ENCODE peak calls at places on chromosomes 3 and 15, in six cellular contexts. P is NCI-H460; L is NCI-H748 treated with DMSO at 0.1 percent for 48 hours; J is Caki2; U is stimulated activated CD8-positive, alpha-beta memory T cell treated with anti-CD3 and anti-CD28 coated beads, Interleukin-2, amount 100 ng/mL, for 1 hour; Z is RWPE1. F is an unnamed sample.

GRCh38 chr15:45943255-45943654 is 308.4 kb downstream of the SQOR start:
- DNase-seq in L (no peak), Z (no peak), J (peak), P (no peak), U (no peak), F (no peak)

GRCh38 chr3:102036015-102036414 is 186.7 kb downstream of the NFKBIZ start:
- DNase-seq in J (no peak), L (no peak), Z (no peak), P (no peak), U (no peak), F (no peak)

GRCh38 chr3:102133376-102133775 is 284.1 kb downstream of the NFKBIZ start:
- DNase-seq in J (no peak), Z (no peak), L (no peak), U (no peak), P (no peak), F (no peak)

GRCh38 chr3:58209933-58210332 is 839 bp downstream of the DNASE1L3 start:
- DNase-seq in L (no peak), J (no peak), P (no peak), Z (no peak), U (no peak), F (no peak)

GRCh38 chr15:50302581-50302980 is 37.1 kb upstream of the HDC start:
- DNase-seq in J (no peak), L (no peak), U (no peak), Z (no peak), P (no peak), F (no peak)

GRCh38 chr3:29385056-29385455 is 104.2 kb downstream of the RBMS3 start:
- DNase-seq in L (no peak), Z (no peak), P (no peak), U (no peak), J (no peak), F (peak)

GRCh38 chr3:127546970-127547733 is 43.4 kb downstream of the TPRA1 start:
- DNase-seq in U (no peak), Z (no peak), P (no peak), J (no peak), L (no peak), F (peak)

GRCh38 chr3:86249833-86250232 is 741.1 kb downstream of the VGLL3 start:
- DNase-seq in P (no peak), L (no peak), U (no peak), Z (no peak), J (no peak), F (no peak)

GRCh38 chr15:94265009-94265408 is 33.6 kb downstream of the MCTP2 start:
- DNase-seq in P (no peak), Z (peak), U (no peak), L (no peak), J (no peak), F (no peak)

GRCh38 chr3:57752307-57752706 is 3.8 kb upstream of the SLMAP start:
- DNase-seq in J (peak), P (no peak), Z (peak), L (no peak), U (no peak), F (peak)

GRCh38 chr3:126961791-126962461 is 21.0 kb upstream of the PLXNA1 start:
- DNase-seq in Z (no peak), U (no peak), L (no peak), J (no peak), P (no peak), F (peak)

GRCh38 chr15:55552926-55553325 is 35.2 kb downstream of the PYGO1 start:
- DNase-seq in U (no peak), L (no peak), P (no peak), Z (no peak), J (no peak), F (peak)

GRCh38 chr15:92158426-92158825 is 235.3 kb upstream of the ST8SIA2 start:
- DNase-seq in U (no peak), P (no peak), J (peak), L (no peak), Z (peak), F (no peak)

GRCh38 chr15:87145686-87146085 is 1066.0 kb downstream of the AGBL1 start:
- DNase-seq in L (no peak), U (no peak), J (no peak), P (no peak), Z (no peak), F (no peak)

GRCh38 chr3:146160964-146161724 is at the start of gene PLOD2:
- DNase-seq in J (peak), P (peak), Z (peak), L (peak), U (no peak), F (peak)

GRCh38 chr3:53819163-53819868 is 26.9 kb downstream of the CHDH start:
- DNase-seq in U (no peak), J (no peak), Z (no peak), P (no peak), L (no peak), F (no peak)

GRCh38 chr3:185959609-185960517 is 22.0 kb upstream of the TRA2B start:
- DNase-seq in J (peak), P (peak), Z (peak), L (no peak), U (no peak), F (peak)

GRCh38 chr3:14810070-14810732 is 8.6 kb upstream of the FGD5 start:
- DNase-seq in J (no peak), U (no peak), P (no peak), L (no peak), Z (no peak), F (no peak)

GRCh38 chr3:79019137-79019923 is 748.5 kb downstream of the ROBO1 start:
- DNase-seq in L (peak), U (no peak), J (peak), P (peak), Z (peak), F (peak)

GRCh38 chr3:104133004-104133403 is 1233.7 kb upstream of the ALCAM start:
- DNase-seq in U (no peak), Z (no peak), L (no peak), P (no peak), J (no peak), F (no peak)

GRCh38 chr15:82900511-82900910 is 52.0 kb downstream of the HOMER2 start:
- DNase-seq in J (no peak), L (no peak), P (no peak), U (no peak), Z (no peak), F (peak)

GRCh38 chr15:41332788-41333527 is at the start of gene NUSAP1:
- DNase-seq in Z (no peak), L (no peak), P (no peak), U (no peak), J (no peak), F (no peak)

GRCh38 chr3:150146891-150147761 is 176.4 kb upstream of the PFN2 start:
- DNase-seq in P (no peak), Z (peak), L (no peak), U (no peak), J (no peak), F (peak)

GRCh38 chr15:89665449-89666146 is 10.3 kb upstream of the KIF7 start:
- DNase-seq in P (peak), U (no peak), J (no peak), L (peak), Z (peak), F (peak)

GRCh38 chr15:87591042-87591441 is 665.5 kb downstream of the NTRK3 start:
- DNase-seq in U (no peak), J (no peak), P (no peak), Z (no peak), L (no peak), F (peak)

GRCh38 chr15:66515901-66516322 is 10.8 kb downstream of the ZWILCH start:
- DNase-seq in P (no peak), U (no peak), Z (peak), L (no peak), J (no peak), F (no peak)

GRCh38 chr3:195071916-195072820 is 198.8 kb downstream of the XXYLT1 start:
- DNase-seq in Z (no peak), P (no peak), L (no peak), J (no peak), U (no peak), F (no peak)

GRCh38 chr3:183265713-183266417 is 12.8 kb downstream of the B3GNT5 start:
- DNase-seq in P (no peak), U (no peak), J (peak), L (peak), Z (peak), F (peak)

GRCh38 chr3:23840521-23840920 is 34.8 kb downstream of the UBE2E1 start:
- DNase-seq in J (no peak), Z (no peak), P (peak), U (no peak), L (no peak), F (no peak)

GRCh38 chr3:176214758-176215157 is 982.5 kb downstream of the TBL1XR1 start:
- DNase-seq in L (no peak), J (no peak), Z (no peak), U (no peak), P (no peak), F (no peak)

GRCh38 chr3:17755836-17756235 is 13.4 kb upstream of the TBC1D5 start:
- DNase-seq in U (no peak), P (no peak), L (no peak), Z (no peak), J (no peak), F (no peak)

GRCh38 chr3:39513801-39514369 is 46.4 kb downstream of the MOBP start:
- DNase-seq in Z (no peak), U (no peak), J (no peak), P (no peak), L (no peak), F (no peak)

F was measured in myocyte.